ENCODE peak calls at places on chromosomes 4 and X, in five cellular contexts. X, O, I, S and Y are unnamed samples.

GRCh38 chrX:138938003-138938402 is 226.5 kb upstream of the FGF13 start:
- DNase-seq in X (no peak), O (no peak), I (no peak), S (no peak), Y (no peak)

GRCh38 chr4:120139392-120139791 is 72.7 kb upstream of the MAD2L1 start:
- DNase-seq in X (no peak), O (no peak), I (no peak), S (no peak), Y (no peak)

GRCh38 chr4:128450326-128451120 is 162.9 kb upstream of the PGRMC2 start:
- DNase-seq in X (no peak), O (no peak), I (no peak), S (no peak), Y (no peak)

GRCh38 chrX:24125028-24125612 is 24.4 kb upstream of the ZFX start:
- DNase-seq in X (no peak), O (no peak), I (no peak), S (no peak), Y (no peak)

GRCh38 chrX:49060914-49061313 is 2.1 kb downstream of the CCDC120 start:
- DNase-seq in X (no peak), O (no peak), I (no peak), S (no peak), Y (no peak)

GRCh38 chr4:183448436-183448835 is 4.0 kb downstream of the CDKN2AIP start:
- DNase-seq in X (no peak), O (no peak), I (peak), S (no peak), Y (no peak)

GRCh38 chr4:153788419-153789276 is at the start of gene SFRP2:
- DNase-seq in X (no peak), O (no peak), I (no peak), S (no peak), Y (peak)

GRCh38 chr4:121370729-121371325 is 10.0 kb downstream of the QRFPR start:
- DNase-seq in X (peak), O (peak), I (peak), S (no peak), Y (peak)

GRCh38 chr4:154779362-154779947 is 1.6 kb upstream of the RBM46 start:
- DNase-seq in X (no peak), O (peak), I (peak), S (no peak), Y (peak)

GRCh38 chrX:132127748-132128147 is at the start of gene FRMD7:
- DNase-seq in X (no peak), O (no peak), I (peak), S (no peak), Y (no peak)

GRCh38 chr4:8534129-8534528 is 46.1 kb upstream of the GPR78 start:
- DNase-seq in X (no peak), O (peak), I (peak), S (no peak), Y (no peak)

GRCh38 chr4:76830612-76831474 is 67.1 kb downstream of the SOWAHB start:
- DNase-seq in X (no peak), O (peak), I (peak), S (no peak), Y (peak)